ENCODE peak calls at places on chromosomes 12 and 14, in four cellular contexts. S is CD4-positive, alpha-beta memory T cell; B is mesendoderm; H is CD8-positive, alpha-beta T cell. K is an unnamed sample.

GRCh38 chr12:43349863-43350262 is 202.1 kb downstream of the ADAMTS20 start:
- DNase-seq in S (no peak), B (no peak), H (no peak), K (no peak)

GRCh38 chr14:22534547-22534946 is 54.5 kb downstream of the DAD1 start:
- DNase-seq in S (no peak), B (no peak), H (no peak), K (no peak)

GRCh38 chr14:56044196-56044595 is 74.0 kb upstream of the PELI2 start:
- DNase-seq in S (no peak), B (no peak), H (no peak), K (no peak)

GRCh38 chr12:120231316-120232011 is 30.6 kb upstream of the RPLP0 start:
- DNase-seq in S (peak; percentile 56), B (peak; percentile 99), H (peak; percentile 72), K (peak; percentile 42)

GRCh38 chr14:103546651-103547454 is 15.6 kb downstream of the BAG5 start:
- DNase-seq in S (peak; percentile 63), B (peak; percentile 70), H (peak; percentile 87), K (peak; percentile 68)

GRCh38 chr12:127599441-127599840 is 667.5 kb upstream of the TMEM132C start:
- DNase-seq in S (no peak), B (no peak), H (no peak), K (no peak)

GRCh38 chr14:76937181-76938091 is 91.1 kb downstream of the IRF2BPL start:
- DNase-seq in S (no peak), B (peak; percentile 92), H (no peak), K (no peak)

GRCh38 chr14:29215853-29216252 is 449.3 kb downstream of the FOXG1 start:
- DNase-seq in S (no peak), B (no peak), H (no peak), K (no peak)

GRCh38 chr12:125983784-125984510 is 918.7 kb downstream of the AACS start:
- DNase-seq in S (no peak), B (peak; percentile 78), H (no peak), K (no peak)

GRCh38 chr12:71476513-71476912 is 36.9 kb downstream of the LGR5 start:
- DNase-seq in S (no peak), B (no peak), H (no peak), K (no peak)

GRCh38 chr12:104825408-104825807 is 132.7 kb downstream of the SLC41A2 start:
- DNase-seq in S (no peak), B (peak; percentile 45), H (no peak), K (peak; percentile 24)

GRCh38 chr12:43338848-43339526 is 213.0 kb downstream of the ADAMTS20 start:
- DNase-seq in S (no peak), B (peak; percentile 96), H (no peak), K (no peak)

GRCh38 chr14:90293766-90294471 is 37.6 kb downstream of the PSMC1 start:
- DNase-seq in S (no peak), B (no peak), H (no peak), K (no peak)

GRCh38 chr12:109064143-109064542 is 11.8 kb downstream of the USP30 start:
- DNase-seq in S (no peak), B (no peak), H (no peak), K (no peak)

GRCh38 chr12:14629832-14630688 is 62.4 kb upstream of the PLBD1 start:
- DNase-seq in S (peak; percentile 60), B (peak; percentile 88), H (peak; percentile 74), K (peak; percentile 62)

GRCh38 chr14:64200170-64200569 is 94.0 kb downstream of the ESR2 start:
- DNase-seq in S (no peak), B (peak; percentile 32), H (no peak), K (no peak)

GRCh38 chr12:32884962-32885361 is 11.6 kb downstream of the PKP2 start:
- DNase-seq in S (no peak), B (no peak), H (no peak), K (no peak)

GRCh38 chr12:43015090-43015737 is 425.7 kb upstream of the PRICKLE1 start:
- DNase-seq in S (no peak), B (no peak), H (no peak), K (no peak)

GRCh38 chr12:44835641-44836379 is 40.3 kb downstream of the NELL2 start:
- DNase-seq in S (peak; percentile 5), B (no peak), H (no peak), K (no peak)

GRCh38 chr12:65741662-65742480 is 82.4 kb upstream of the HMGA2 start:
- DNase-seq in S (no peak), B (peak; percentile 89), H (no peak), K (no peak)

GRCh38 chr12:3332190-3332589 is 158.8 kb upstream of the PRMT8 start:
- DNase-seq in S (no peak), B (no peak), H (no peak), K (no peak)

GRCh38 chr14:58276208-58276607 is 22.1 kb upstream of the ARID4A start:
- DNase-seq in S (no peak), B (no peak), H (no peak), K (no peak)

GRCh38 chr12:13695781-13696180 is 285.6 kb downstream of the GRIN2B start:
- DNase-seq in S (no peak), B (no peak), H (no peak), K (no peak)

GRCh38 chr12:2179953-2180736 is 127.4 kb downstream of the CACNA1C start:
- DNase-seq in S (no peak), B (no peak), H (no peak), K (no peak)

GRCh38 chr14:51168220-51168613 is 71.8 kb upstream of the TMX1 start:
- DNase-seq in S (no peak), B (no peak), H (no peak), K (no peak)

GRCh38 chr12:92466391-92467305 is 236.1 kb upstream of the PLEKHG7 start:
- DNase-seq in S (no peak), B (peak; percentile 5), H (no peak), K (no peak)

GRCh38 chr12:119784673-119785072 is 92.4 kb downstream of the CIT start:
- DNase-seq in S (no peak), B (no peak), H (no peak), K (no peak)

GRCh38 chr14:50520947-50521815 is 11.2 kb downstream of the MAP4K5 start:
- DNase-seq in S (no peak), B (no peak), H (no peak), K (peak; percentile 13)

GRCh38 chr14:51328089-51328941 is 88.3 kb downstream of the TMX1 start:
- DNase-seq in S (no peak), B (peak; percentile 25), H (no peak), K (peak; percentile 68)

GRCh38 chr14:21894003-21894897 is 220.6 kb upstream of the OR4E1 start:
- DNase-seq in S (peak; percentile 45), B (peak; percentile 44), H (peak; percentile 68), K (peak; percentile 49)

DNA sequence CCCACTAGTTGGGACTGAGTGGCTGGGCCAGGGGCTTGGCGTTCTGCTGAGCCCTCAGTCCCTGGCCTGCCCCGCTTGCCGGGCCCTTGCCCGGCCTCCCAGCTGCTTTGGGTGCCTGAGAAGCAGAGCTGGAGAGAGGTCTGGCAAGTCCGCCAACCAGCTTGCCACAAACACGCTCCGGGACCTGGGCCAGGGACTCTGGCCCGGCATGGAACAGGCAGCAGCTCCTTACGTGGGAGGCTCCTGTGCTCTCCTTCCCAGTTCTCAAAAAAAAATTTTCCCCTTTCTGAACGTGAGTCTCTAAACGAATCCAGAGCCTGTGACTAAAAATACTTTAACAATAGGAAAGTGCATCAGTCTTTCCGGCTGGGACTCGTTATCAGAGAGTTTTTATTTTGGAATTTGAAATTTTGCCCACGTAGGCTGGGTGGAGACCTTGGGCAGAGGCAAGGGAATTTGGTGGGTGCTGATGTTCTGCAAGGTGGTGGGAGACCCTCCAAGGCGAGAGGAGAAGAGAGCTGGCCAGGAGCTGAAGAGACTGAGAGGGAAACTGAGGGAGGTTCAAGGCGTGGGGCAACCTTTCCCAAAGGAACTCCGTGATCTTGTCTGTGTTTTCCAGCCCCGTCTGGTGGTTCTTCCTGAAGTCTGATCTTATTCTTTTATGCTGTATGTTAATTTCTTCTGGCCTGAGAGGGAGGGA is 6.8 kb upstream of the NR4A1 start:
- DNase-seq in S (no peak), B (no peak), H (no peak), K (no peak)
- H3K4me3 ChIP-seq in S (no peak overlapping the region), B (no peak overlapping the region), H (no peak overlapping the region), K (no peak overlapping the region)

DNA sequence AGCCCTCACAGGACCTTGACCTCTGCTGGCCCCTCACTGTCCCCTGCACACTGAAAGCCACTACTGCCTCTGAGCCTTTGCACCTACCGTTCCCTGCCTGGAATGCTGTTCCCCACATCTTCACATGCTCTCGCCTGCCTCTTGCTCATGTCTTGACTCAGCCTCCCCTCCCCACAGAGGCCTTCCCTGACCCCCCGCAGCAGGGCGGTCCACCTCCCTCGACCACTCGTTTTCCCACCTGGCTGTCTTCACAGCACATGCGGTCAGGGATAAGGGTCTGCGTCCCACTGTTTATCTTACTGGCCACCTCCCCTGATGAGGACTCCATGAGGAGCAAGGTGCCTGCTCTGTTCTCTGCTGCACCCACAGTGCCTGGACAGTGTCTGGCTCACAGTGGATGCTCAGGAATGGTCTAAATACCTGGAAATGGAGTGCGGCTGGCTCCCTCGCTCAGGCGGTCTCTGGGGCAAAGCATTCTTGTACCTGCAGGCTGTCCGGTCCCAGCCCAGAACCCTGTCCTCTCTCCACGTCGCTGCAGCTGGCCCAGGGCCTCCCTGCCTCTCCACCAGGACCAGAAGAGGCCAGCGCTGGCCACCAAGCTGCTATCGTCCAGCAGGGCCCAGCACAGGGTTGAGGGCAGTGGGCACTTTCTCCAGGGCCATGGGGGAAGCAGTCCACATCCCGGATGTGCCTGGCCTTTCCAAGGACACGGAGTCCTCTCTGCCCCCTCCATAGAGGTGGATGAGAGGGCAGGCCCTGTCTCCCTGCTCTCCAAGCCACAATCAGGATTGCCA is 107.4 kb downstream of the NCOR2 start:
- DNase-seq in S (no peak), B (no peak), H (no peak), K (no peak)
- H3K4me1 ChIP-seq in S (peaks cover 38% of the 10 kb centered on the region), B (no peaks in the 10 kb centered on the region), H (peaks cover 38% of the 10 kb centered on the region), K (peaks cover 35% of the 10 kb centered on the region)

GRCh38 chr14:68975667-68976066 is 3.4 kb downstream of the ACTN1 start:
- DNase-seq in S (no peak), B (no peak), H (no peak), K (no peak)
- H3K4me3 ChIP-seq in S (no peak overlapping the region), B (no peak overlapping the region), H (peak overlapping the region; percentile 8), K (peak overlapping the region; percentile 21)

GRCh38 chr12:53324113-53324778 is 2.8 kb upstream of the AAAS start:
- DNase-seq in S (peak; percentile 64), B (no peak), H (peak; percentile 79), K (peak; percentile 27)
- H3K4me1 ChIP-seq in S (peaks cover 44% of the 10 kb centered on the region), B (peaks cover 3% of the 10 kb centered on the region), H (peaks cover 31% of the 10 kb centered on the region), K (peaks cover 47% of the 10 kb centered on the region)